ENCODE peak calls at places on chromosomes 16 and 17, in six cellular contexts. U, A, J, E, L and C are unnamed samples.

GRCh38 chr17:76262732-76263344 is 2.3 kb upstream of the UBALD2 start:
- DNase-seq in E (no peak), J (no peak), L (peak; percentile 56), U (peak; percentile 80), A (no peak), C (no peak)

GRCh38 chr17:75352079-75352569 is 53.4 kb downstream of the GRB2 start:
- DNase-seq in L (no peak), J (no peak), A (peak; percentile 79), U (peak; percentile 84), E (no peak), C (no peak)

GRCh38 chr17:74190154-74190553 is 13.3 kb upstream of the RPL38 start:
- DNase-seq in J (peak; percentile 68), L (no peak), U (peak; percentile 1), A (no peak), E (no peak), C (no peak)

GRCh38 chr16:51592535-51592934 is 441.5 kb upstream of the SALL1 start:
- DNase-seq in U (no peak), A (no peak), E (no peak), L (no peak), J (no peak), C (no peak)

GRCh38 chr16:21156767-21157467 is 1.6 kb upstream of the LDAF1 start:
- DNase-seq in U (no peak), L (peak; percentile 46), A (peak; percentile 74), J (peak; percentile 81), E (peak; percentile 36), C (no peak)

GRCh38 chr17:41540921-41541625 is 13.0 kb upstream of the KRT19 start:
- DNase-seq in U (no peak), A (no peak), J (peak; percentile 48), L (no peak), E (no peak), C (no peak)

GRCh38 chr16:26524831-26525230 is 541.9 kb upstream of the C16orf82 start:
- DNase-seq in E (no peak), J (no peak), L (no peak), A (no peak), U (no peak), C (no peak)

GRCh38 chr16:5874899-5875298 is 777.3 kb upstream of the EEF2KMT start:
- DNase-seq in U (no peak), J (no peak), L (no peak), A (no peak), E (no peak), C (no peak)

GRCh38 chr17:49910094-49910857 is 58.7 kb upstream of the DLX4 start:
- DNase-seq in J (peak; percentile 67), L (no peak), E (no peak), A (peak; percentile 18), U (no peak), C (no peak)

GRCh38 chr17:63701477-63702222 is 1.7 kb upstream of the LIMD2 start:
- DNase-seq in E (peak; percentile 64), J (no peak), L (no peak), U (peak; percentile 76), A (no peak), C (peak; percentile 66)

GRCh38 chr16:83054302-83054701 is 427.5 kb downstream of the CDH13 start:
- DNase-seq in U (no peak), A (no peak), L (no peak), E (no peak), J (peak; percentile 23), C (no peak)

GRCh38 chr17:4522661-4523060 is 24.0 kb downstream of the SPNS2 start:
- DNase-seq in E (no peak), U (peak; percentile 71), J (no peak), A (no peak), L (no peak), C (no peak)

GRCh38 chr16:10521681-10522274 is 58.6 kb downstream of the EMP2 start:
- DNase-seq in U (no peak), J (peak; percentile 82), L (peak; percentile 77), E (peak; percentile 40), A (peak; percentile 85), C (peak; percentile 53)

GRCh38 chr17:35486920-35487727 is 38.6 kb upstream of the SLFN13 start:
- DNase-seq in L (no peak), U (peak; percentile 80), E (no peak), A (peak; percentile 44), J (peak; percentile 91), C (peak; percentile 54)

GRCh38 chr17:43018008-43018853 is 4.0 kb downstream of the VAT1 start:
- DNase-seq in J (no peak), E (peak; percentile 43), L (no peak), U (peak; percentile 64), A (peak; percentile 86), C (no peak)

GRCh38 chr17:80855968-80856862 is 135.4 kb upstream of the CHMP6 start:
- DNase-seq in U (peak; percentile 83), J (peak; percentile 99), E (no peak), A (no peak), L (no peak), C (peak; percentile 57)

GRCh38 chr17:27977751-27978688 is 64.5 kb upstream of the NLK start:
- DNase-seq in E (no peak), L (no peak), A (no peak), U (no peak), J (peak; percentile 16), C (no peak)

GRCh38 chr17:61517843-61518606 is 65.8 kb downstream of the TBX4 start:
- DNase-seq in E (no peak), U (no peak), L (no peak), J (no peak), A (no peak), C (no peak)

GRCh38 chr17:39753514-39754160 is 15.9 kb downstream of the GRB7 start:
- DNase-seq in L (peak; percentile 68), U (no peak), J (peak; percentile 55), E (no peak), A (no peak), C (no peak)

GRCh38 chr17:28492352-28493310 is 13.5 kb upstream of the FOXN1 start:
- DNase-seq in U (peak; percentile 15), L (no peak), J (no peak), E (no peak), A (no peak), C (no peak)

GRCh38 chr16:77499373-77500285 is 64.8 kb upstream of the ADAMTS18 start:
- DNase-seq in U (no peak), A (no peak), J (peak; percentile 68), E (no peak), L (no peak), C (no peak)

GRCh38 chr16:2664522-2665096 is 17.7 kb upstream of the KCTD5 start:
- DNase-seq in A (no peak), U (no peak), J (no peak), L (no peak), E (no peak), C (no peak)

GRCh38 chr16:85057948-85058347 is 30.4 kb downstream of the KIAA0513 start:
- DNase-seq in J (no peak), A (peak; percentile 81), E (no peak), L (no peak), U (no peak), C (no peak)

GRCh38 chr16:59210955-59211541 is 476.9 kb upstream of the GOT2 start:
- DNase-seq in E (no peak), L (peak; percentile 57), J (peak; percentile 22), A (peak; percentile 77), U (no peak), C (no peak)

GRCh38 chr17:40480501-40481003 is 20.9 kb downstream of the TNS4 start:
- DNase-seq in U (no peak), E (peak; percentile 72), A (no peak), J (peak; percentile 89), L (no peak), C (peak; percentile 92)

GRCh38 chr17:35765086-35765710 is 4.5 kb downstream of the C17orf50 start:
- DNase-seq in L (no peak), J (no peak), E (no peak), U (no peak), A (no peak), C (no peak)

GRCh38 chr16:84176192-84177053 is 10.4 kb downstream of the TAF1C start:
- DNase-seq in L (no peak), E (no peak), U (peak; percentile 80), J (no peak), A (no peak), C (no peak)

DNA sequence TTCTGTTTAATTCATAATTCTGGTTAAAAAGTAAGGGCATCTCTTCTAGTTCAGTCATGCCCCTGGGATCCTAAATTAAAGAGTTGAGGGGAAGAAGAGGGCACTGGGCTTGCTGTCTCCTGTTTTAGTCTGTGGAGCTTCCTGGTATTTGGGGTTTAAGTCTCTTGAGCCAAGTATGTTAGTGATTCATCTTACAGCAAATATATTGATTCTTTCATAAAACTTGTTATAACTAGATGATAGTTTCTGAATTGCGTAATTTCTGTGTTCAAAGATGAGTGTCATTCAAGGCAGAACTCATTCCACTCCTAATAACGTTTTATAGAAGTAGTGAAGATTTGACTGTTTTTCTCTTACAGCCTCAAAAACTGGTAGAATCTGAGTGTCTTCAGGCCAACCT is 1.7 kb downstream of the TXNDC17 start:
- DNase-seq in L (no peak), E (no peak), J (peak; percentile 47), U (no peak), A (no peak), C (no peak)
- H3K27ac ChIP-seq in L (no peak overlapping the region), E (no peak overlapping the region), J (peak overlapping the region; percentile 36), U (no peak overlapping the region), A (no peak overlapping the region), C (peak overlapping the region; percentile 83)

DNA sequence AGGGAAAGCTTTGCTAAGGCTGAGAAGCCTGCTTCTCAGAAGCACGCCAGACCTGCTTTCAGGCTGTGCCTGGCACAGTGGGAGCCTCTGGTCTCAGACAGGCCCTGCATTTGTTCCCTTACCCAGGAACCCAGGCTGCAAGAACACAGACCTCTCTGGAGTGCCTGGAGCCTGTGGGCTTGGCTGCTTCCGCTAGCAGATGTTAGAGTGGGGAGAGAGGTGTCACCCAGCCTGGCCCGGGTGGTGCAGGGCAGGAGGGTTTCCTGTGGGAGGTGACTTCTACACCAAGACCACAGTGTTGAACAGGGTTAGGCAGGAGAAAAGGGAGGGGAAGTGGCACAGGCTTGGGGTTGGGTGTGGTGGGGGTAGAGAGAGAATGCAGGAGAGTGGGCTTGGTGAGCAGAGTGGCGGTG is 35.8 kb upstream of the ADGRG1 start:
- DNase-seq in U (peak; percentile 75), E (peak; percentile 97), L (no peak), A (no peak), J (no peak), C (peak; percentile 94)
- H3K4me3 ChIP-seq in U (no peak overlapping the region), E (peak overlapping the region; percentile 39), L (no peak overlapping the region), A (no peak overlapping the region), J (no peak overlapping the region), C (peak overlapping the region; percentile 51)

GRCh38 chr17:57530026-57530425 is 215.1 kb downstream of the CCDC182 start:
- DNase-seq in A (no peak), J (peak; percentile 45), L (no peak), E (no peak), U (no peak), C (no peak)
- H3K36me3 ChIP-seq in A (no peaks in the 10 kb centered on the region), J (no peaks in the 10 kb centered on the region), L (no peaks in the 10 kb centered on the region), E (peaks cover 93% of the 10 kb centered on the region), U (no peaks in the 10 kb centered on the region), C (no peaks in the 10 kb centered on the region)

GRCh38 chr17:82246365-82247174 is 17.7 kb downstream of the SLC16A3 start:
- DNase-seq in J (peak; percentile 83), A (no peak), U (peak; percentile 81), L (no peak), E (no peak), C (no peak)

GRCh38 chr17:82244413-82245140 is 15.7 kb downstream of the SLC16A3 start:
- DNase-seq in A (no peak), J (peak; percentile 62), U (peak; percentile 73), E (peak; percentile 44), L (no peak), C (no peak)

GRCh38 chr17:82247175-82247823 is 18.5 kb downstream of the SLC16A3 start:
- DNase-seq in U (no peak), A (no peak), L (no peak), J (no peak), E (no peak), C (no peak)

GRCh38 chr17:82245144-82246039 is 16.6 kb downstream of the SLC16A3 start:
- DNase-seq in U (peak; percentile 77), J (no peak), E (no peak), A (no peak), L (no peak), C (no peak)

GRCh38 chr17:82246040-82246364 is 17.2 kb downstream of the SLC16A3 start:
- DNase-seq in J (no peak), U (peak; percentile 74), L (no peak), E (no peak), A (no peak), C (no peak)
- H3K27ac ChIP-seq in J (peak overlapping the region; percentile 87), U (no peak overlapping the region), L (no peak overlapping the region), E (no peak overlapping the region), A (peak overlapping the region; percentile 85), C (no peak overlapping the region)